ENCODE peak calls at places on chromosomes 1 and 21, in four cellular contexts. One of them, this sample, is unnamed.

GRCh38 chr1:206836111-206836510 is 29.3 kb upstream of the IL20 start:
- DNase-seq in Panc1: no peak
- DNase-seq in mesendoderm: no peak
- DNase-seq in CD4-positive, CD25-positive, alpha-beta regulatory T cell: no peak
- DNase-seq in this sample: no peak

GRCh38 chr1:119005870-119006405 is 17.8 kb upstream of the TBX15 start:
- DNase-seq in CD4-positive, CD25-positive, alpha-beta regulatory T cell: no peak
- DNase-seq in mesendoderm: no peak
- DNase-seq in Panc1: no peak
- DNase-seq in this sample: no peak

GRCh38 chr1:178052650-178053461 is 41.0 kb upstream of the RASAL2 start:
- DNase-seq in CD4-positive, CD25-positive, alpha-beta regulatory T cell: no peak
- DNase-seq in Panc1: no peak
- DNase-seq in mesendoderm: no peak
- DNase-seq in this sample: no peak

GRCh38 chr1:84665703-84666317 is 24.5 kb downstream of the SSX2IP start:
- DNase-seq in mesendoderm: no peak
- DNase-seq in Panc1: no peak
- DNase-seq in CD4-positive, CD25-positive, alpha-beta regulatory T cell: no peak
- DNase-seq in this sample: no peak

GRCh38 chr1:214331827-214332423 is 51.0 kb downstream of the SMYD2 start:
- DNase-seq in CD4-positive, CD25-positive, alpha-beta regulatory T cell: peak
- DNase-seq in mesendoderm: peak
- DNase-seq in Panc1: peak
- DNase-seq in this sample: no peak

GRCh38 chr1:53765656-53766055 is 26.7 kb upstream of the GLIS1 start:
- DNase-seq in mesendoderm: peak
- DNase-seq in CD4-positive, CD25-positive, alpha-beta regulatory T cell: peak
- DNase-seq in Panc1: no peak
- DNase-seq in this sample: no peak

GRCh38 chr1:169595764-169596711 is 9.8 kb upstream of the F5 start:
- DNase-seq in Panc1: no peak
- DNase-seq in CD4-positive, CD25-positive, alpha-beta regulatory T cell: peak
- DNase-seq in mesendoderm: peak
- DNase-seq in this sample: no peak

GRCh38 chr1:171794085-171794484 is 12.6 kb downstream of the METTL13 start:
- DNase-seq in mesendoderm: no peak
- DNase-seq in CD4-positive, CD25-positive, alpha-beta regulatory T cell: peak
- DNase-seq in Panc1: peak
- DNase-seq in this sample: no peak

GRCh38 chr1:155392898-155393411 is 72.3 kb downstream of the RUSC1 start:
- DNase-seq in Panc1: no peak
- DNase-seq in CD4-positive, CD25-positive, alpha-beta regulatory T cell: no peak
- DNase-seq in mesendoderm: no peak
- DNase-seq in this sample: no peak

GRCh38 chr21:45640888-45641479 is 2.5 kb upstream of the PCBP3 start:
- DNase-seq in Panc1: no peak
- DNase-seq in CD4-positive, CD25-positive, alpha-beta regulatory T cell: no peak
- DNase-seq in mesendoderm: peak
- DNase-seq in this sample: no peak

GRCh38 chr1:169348356-169349036 is 19.1 kb downstream of the NME7 start:
- DNase-seq in Panc1: no peak
- DNase-seq in mesendoderm: peak
- DNase-seq in CD4-positive, CD25-positive, alpha-beta regulatory T cell: peak
- DNase-seq in this sample: peak

GRCh38 chr1:8706995-8707396 is 110.4 kb downstream of the RERE start:
- DNase-seq in Panc1: no peak
- DNase-seq in CD4-positive, CD25-positive, alpha-beta regulatory T cell: no peak
- DNase-seq in mesendoderm: peak
- DNase-seq in this sample: no peak

GRCh38 chr1:201499795-201500669 is 6.9 kb downstream of the CSRP1 start:
- DNase-seq in CD4-positive, CD25-positive, alpha-beta regulatory T cell: no peak
- DNase-seq in Panc1: no peak
- DNase-seq in mesendoderm: no peak
- DNase-seq in this sample: no peak

GRCh38 chr1:227033880-227034279 is 93.8 kb downstream of the COQ8A start:
- DNase-seq in Panc1: no peak
- DNase-seq in mesendoderm: no peak
- DNase-seq in CD4-positive, CD25-positive, alpha-beta regulatory T cell: no peak
- DNase-seq in this sample: no peak

GRCh38 chr1:244552336-244552735 is 91.3 kb downstream of the CATSPERE start:
- DNase-seq in CD4-positive, CD25-positive, alpha-beta regulatory T cell: no peak
- DNase-seq in Panc1: peak
- DNase-seq in mesendoderm: peak
- DNase-seq in this sample: no peak

GRCh38 chr1:54356680-54357147 is 49.5 kb downstream of the SSBP3 start:
- DNase-seq in Panc1: no peak
- DNase-seq in CD4-positive, CD25-positive, alpha-beta regulatory T cell: peak
- DNase-seq in mesendoderm: no peak
- DNase-seq in this sample: no peak

GRCh38 chr1:199272690-199273089 is 633.9 kb downstream of the PTPRC start:
- DNase-seq in mesendoderm: peak
- DNase-seq in Panc1: peak
- DNase-seq in CD4-positive, CD25-positive, alpha-beta regulatory T cell: no peak
- DNase-seq in this sample: peak

GRCh38 chr1:89261926-89262540 is 10.6 kb downstream of the GBP5 start:
- DNase-seq in mesendoderm: peak
- DNase-seq in CD4-positive, CD25-positive, alpha-beta regulatory T cell: no peak
- DNase-seq in Panc1: no peak
- DNase-seq in this sample: no peak

GRCh38 chr1:30668026-30668425 is 55.4 kb downstream of the MATN1 start:
- DNase-seq in Panc1: no peak
- DNase-seq in CD4-positive, CD25-positive, alpha-beta regulatory T cell: peak
- DNase-seq in mesendoderm: no peak
- DNase-seq in this sample: no peak

GRCh38 chr1:25030674-25031589 is 100.9 kb upstream of the RUNX3 start:
- DNase-seq in CD4-positive, CD25-positive, alpha-beta regulatory T cell: peak
- DNase-seq in Panc1: no peak
- DNase-seq in mesendoderm: no peak
- DNase-seq in this sample: no peak

GRCh38 chr1:156936721-156937220 is 16.3 kb downstream of the LRRC71 start:
- DNase-seq in Panc1: no peak
- DNase-seq in CD4-positive, CD25-positive, alpha-beta regulatory T cell: no peak
- DNase-seq in mesendoderm: no peak
- DNase-seq in this sample: no peak

GRCh38 chr21:42363331-42363730 is 3.0 kb downstream of the TFF1 start:
- DNase-seq in Panc1: no peak
- DNase-seq in mesendoderm: no peak
- DNase-seq in CD4-positive, CD25-positive, alpha-beta regulatory T cell: no peak
- DNase-seq in this sample: no peak

GRCh38 chr21:34812510-34813265 is 143.9 kb downstream of the CLIC6 start:
- DNase-seq in Panc1: peak
- DNase-seq in CD4-positive, CD25-positive, alpha-beta regulatory T cell: no peak
- DNase-seq in mesendoderm: no peak
- DNase-seq in this sample: peak

GRCh38 chr21:24545807-24546361 is 1061.4 kb downstream of the MRPL39 start:
- DNase-seq in CD4-positive, CD25-positive, alpha-beta regulatory T cell: no peak
- DNase-seq in mesendoderm: no peak
- DNase-seq in Panc1: no peak
- DNase-seq in this sample: no peak

GRCh38 chr1:20530901-20531300 is 21.5 kb upstream of the FAM43B start:
- DNase-seq in mesendoderm: no peak
- DNase-seq in Panc1: no peak
- DNase-seq in CD4-positive, CD25-positive, alpha-beta regulatory T cell: no peak
- DNase-seq in this sample: no peak

GRCh38 chr1:179788259-179788658 is 45.2 kb downstream of the FAM163A start:
- DNase-seq in Panc1: no peak
- DNase-seq in mesendoderm: peak
- DNase-seq in CD4-positive, CD25-positive, alpha-beta regulatory T cell: no peak
- DNase-seq in this sample: no peak

GRCh38 chr1:9322845-9323244 is 30.2 kb downstream of the SPSB1 start:
- DNase-seq in Panc1: no peak
- DNase-seq in mesendoderm: no peak
- DNase-seq in CD4-positive, CD25-positive, alpha-beta regulatory T cell: no peak
- DNase-seq in this sample: no peak

GRCh38 chr1:153483776-153484175 is 23.3 kb upstream of the S100A7 start:
- DNase-seq in Panc1: no peak
- DNase-seq in CD4-positive, CD25-positive, alpha-beta regulatory T cell: no peak
- DNase-seq in mesendoderm: no peak
- DNase-seq in this sample: no peak

DNA sequence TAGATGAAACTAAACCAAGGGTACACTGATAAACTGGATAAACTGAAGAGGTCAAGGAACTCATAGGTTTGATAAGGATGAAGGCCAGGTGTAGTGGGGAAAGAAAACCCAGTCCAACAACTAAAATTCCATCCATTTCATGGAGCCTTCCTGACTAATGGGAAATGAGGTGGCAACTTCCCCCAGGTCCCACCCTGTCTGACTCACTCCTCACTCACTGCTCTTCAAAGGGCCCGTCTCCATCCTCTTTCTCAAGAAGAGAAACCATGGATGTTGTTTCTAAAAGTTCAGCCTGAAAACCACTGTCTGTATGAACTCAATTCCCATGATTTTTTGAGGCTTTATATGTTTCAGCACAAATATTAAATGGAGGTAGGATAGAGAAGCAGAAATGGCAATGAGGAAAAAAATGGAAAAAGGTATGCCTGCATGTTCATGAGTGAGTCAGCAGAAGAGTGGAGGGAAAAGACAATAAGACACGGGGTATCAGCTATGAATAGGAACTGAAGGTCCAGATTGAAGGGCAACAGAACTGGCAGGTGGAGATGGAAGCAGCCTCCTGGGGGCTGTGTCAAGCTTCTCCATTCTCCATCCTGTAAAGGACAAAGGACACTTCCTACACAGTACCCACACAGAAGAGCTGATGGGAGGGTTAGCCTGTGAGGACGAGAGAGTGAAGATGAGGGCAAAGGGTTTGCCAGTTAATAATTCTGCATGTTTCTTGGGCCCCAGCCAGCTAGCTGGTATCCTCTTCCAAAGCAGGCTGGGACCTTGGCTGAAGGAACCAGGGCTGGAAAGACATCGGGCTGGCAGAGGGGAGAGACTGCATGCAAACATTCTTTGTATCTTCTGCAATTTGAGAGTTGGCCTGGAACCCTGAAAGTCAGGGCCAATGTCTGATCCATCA is 5.5 kb upstream of the ELOVL1 start:
- DNase-seq in CD4-positive, CD25-positive, alpha-beta regulatory T cell: no peak
- DNase-seq in mesendoderm: no peak
- DNase-seq in Panc1: peak
- DNase-seq in this sample: no peak
- H3K27ac ChIP-seq in CD4-positive, CD25-positive, alpha-beta regulatory T cell: no peak
- H3K27ac ChIP-seq in mesendoderm: no peak
- H3K27ac ChIP-seq in Panc1: no peak
- H3K27ac ChIP-seq in this sample: peak

DNA sequence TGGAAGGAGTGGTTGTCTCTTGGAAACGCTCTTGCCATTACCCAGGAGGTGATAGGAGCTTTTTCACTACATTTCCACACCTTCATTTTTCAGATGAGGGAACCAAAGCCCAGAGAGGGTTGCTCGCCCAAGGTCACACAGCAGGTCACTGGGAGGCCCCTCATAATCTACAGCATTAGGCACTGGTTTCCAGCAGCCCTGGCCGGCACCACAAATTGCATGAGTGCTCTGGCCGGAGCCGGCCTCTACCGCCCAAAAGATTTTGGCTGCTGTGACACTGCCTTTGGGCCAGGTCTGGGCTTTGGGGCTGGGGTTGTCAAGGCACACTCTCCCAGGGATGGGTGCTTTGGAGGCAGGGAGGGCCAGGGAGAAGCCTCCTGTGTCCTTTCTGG is 15.4 kb downstream of the DHRS3 start:
- DNase-seq in CD4-positive, CD25-positive, alpha-beta regulatory T cell: no peak
- DNase-seq in Panc1: no peak
- DNase-seq in mesendoderm: no peak
- DNase-seq in this sample: no peak
- H3K27ac ChIP-seq in CD4-positive, CD25-positive, alpha-beta regulatory T cell: no peak
- H3K27ac ChIP-seq in Panc1: peak
- H3K27ac ChIP-seq in mesendoderm: no peak
- H3K27ac ChIP-seq in this sample: no peak

DNA sequence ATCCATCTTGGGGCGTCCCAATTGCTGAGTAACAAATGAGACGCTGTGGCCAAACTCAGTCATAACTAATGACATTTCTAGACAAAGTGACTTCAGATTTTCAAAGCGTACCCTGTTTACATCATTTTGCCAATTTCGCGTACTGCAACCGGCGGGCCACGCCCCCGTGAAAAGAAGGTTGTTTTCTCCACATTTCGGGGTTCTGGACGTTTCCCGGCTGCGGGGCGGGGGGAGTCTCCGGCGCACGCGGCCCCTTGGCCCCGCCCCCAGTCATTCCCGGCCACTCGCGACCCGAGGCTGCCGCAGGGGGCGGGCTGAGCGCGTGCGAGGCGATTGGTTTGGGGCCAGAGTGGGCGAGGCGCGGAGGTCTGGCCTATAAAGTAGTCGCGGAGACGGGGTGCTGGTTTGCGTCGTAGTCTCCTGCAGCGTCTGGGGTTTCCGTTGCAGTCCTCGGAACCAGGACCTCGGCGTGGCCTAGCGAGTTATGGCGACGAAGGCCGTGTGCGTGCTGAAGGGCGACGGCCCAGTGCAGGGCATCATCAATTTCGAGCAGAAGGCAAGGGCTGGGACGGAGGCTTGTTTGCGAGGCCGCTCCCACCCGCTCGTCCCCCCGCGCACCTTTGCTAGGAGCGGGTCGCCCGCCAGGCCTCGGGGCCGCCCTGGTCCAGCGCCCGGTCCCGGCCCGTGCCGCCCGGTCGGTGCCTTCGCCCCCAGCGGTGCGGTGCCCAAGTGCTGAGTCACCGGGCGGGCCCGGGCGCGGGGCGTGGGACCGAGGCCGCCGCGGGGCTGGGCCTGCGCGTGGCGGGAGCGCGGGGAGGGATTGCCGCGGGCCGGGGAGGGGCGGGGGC is at the start of gene SOD1:
- DNase-seq in CD4-positive, CD25-positive, alpha-beta regulatory T cell: peak
- DNase-seq in mesendoderm: peak
- DNase-seq in Panc1: peak
- DNase-seq in this sample: peak
- H3K27ac ChIP-seq in CD4-positive, CD25-positive, alpha-beta regulatory T cell: peak
- H3K27ac ChIP-seq in mesendoderm: peak
- H3K27ac ChIP-seq in Panc1: peak
- H3K27ac ChIP-seq in this sample: peak

DNA sequence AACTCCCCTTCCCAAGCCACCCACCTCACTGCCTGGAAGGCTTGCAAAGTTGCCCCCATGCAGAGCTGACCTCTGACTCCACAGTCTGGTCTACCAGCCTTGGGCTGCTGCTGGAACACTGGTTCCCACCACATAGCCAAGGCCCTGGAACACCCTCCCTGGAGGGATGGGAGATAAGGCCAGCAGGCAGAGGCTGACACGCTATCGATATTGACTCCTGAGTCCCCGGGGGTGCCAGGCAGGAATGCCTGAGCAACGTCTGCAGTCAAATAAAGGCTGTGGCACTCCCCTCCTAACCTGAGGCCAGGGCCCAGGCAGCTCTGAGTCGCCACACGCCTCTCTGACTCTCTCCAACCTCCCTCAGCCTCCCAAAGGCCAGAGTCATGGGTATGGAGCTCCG is 8.9 kb downstream of the CCDC24 start:
- DNase-seq in Panc1: no peak
- DNase-seq in mesendoderm: peak
- DNase-seq in CD4-positive, CD25-positive, alpha-beta regulatory T cell: no peak
- DNase-seq in this sample: no peak
- H3K27ac ChIP-seq in Panc1: no peak
- H3K27ac ChIP-seq in mesendoderm: peak
- H3K27ac ChIP-seq in CD4-positive, CD25-positive, alpha-beta regulatory T cell: no peak
- H3K27ac ChIP-seq in this sample: no peak